ENCODE peak calls at places on chromosome 18, in nine cellular contexts. V is left ventricle myocardium inferior; T is kidney epithelial cell; K is stimulated activated naive CD4-positive, alpha-beta T cell; U is anterior cingulate cortex; Z is stomach; A is ovary; M is kidney tubule cell; L is stimulated activated CD4-positive, alpha-beta T cell treated with anti-CD3 and anti-CD28 coated beads, Interleukin-15, amount 100 ng/mL, for 1 hour. G is an unnamed sample.

GRCh38 chr18:51537487-51537886 is 340.0 kb upstream of the MEX3C start:
- DNase-seq in V (peak; percentile 21), T (no peak), K (no peak), U (peak; percentile 33), Z (no peak), A (no peak), M (peak; percentile 57), L (no peak), G (no peak)

GRCh38 chr18:23143059-23143831 is 8.0 kb downstream of the CABLES1 start:
- DNase-seq in V (no peak), T (peak; percentile 45), K (no peak), U (no peak), Z (no peak), A (no peak), M (peak; percentile 85), L (no peak), G (peak; percentile 59)

GRCh38 chr18:23042133-23042532 is 93.2 kb upstream of the CABLES1 start:
- DNase-seq in V (no peak), T (no peak), K (no peak), U (no peak), Z (no peak), A (no peak), M (no peak), L (no peak), G (no peak)

GRCh38 chr18:34659579-34660517 is 50.2 kb upstream of the DTNA start:
- DNase-seq in V (peak; percentile 73), T (peak; percentile 89), K (no peak), U (peak; percentile 58), Z (peak; percentile 77), A (peak; percentile 83), M (peak; percentile 94), L (no peak), G (peak; percentile 89)

GRCh38 chr18:58753976-58754375 is 82.7 kb downstream of the MALT1 start:
- DNase-seq in V (no peak), T (no peak), K (no peak), U (no peak), Z (no peak), A (no peak), M (no peak), L (no peak), G (no peak)

GRCh38 chr18:45588284-45588683 is 27.0 kb upstream of the SLC14A2 start:
- DNase-seq in V (no peak), T (no peak), K (no peak), U (no peak), Z (no peak), A (no peak), M (no peak), L (no peak), G (peak; percentile 50)

GRCh38 chr18:46632401-46633089 is 24.5 kb downstream of the LOXHD1 start:
- DNase-seq in V (no peak), T (peak; percentile 16), K (no peak), U (peak; percentile 47), Z (no peak), A (no peak), M (peak; percentile 91), L (no peak), G (no peak)

GRCh38 chr18:46723856-46724415 is 32.9 kb downstream of the ST8SIA5 start:
- DNase-seq in V (no peak), T (no peak), K (no peak), U (no peak), Z (no peak), A (no peak), M (no peak), L (no peak), G (no peak)

GRCh38 chr18:39647627-39648502 is 2082.3 kb upstream of the CELF4 start:
- DNase-seq in V (no peak), T (peak; percentile 37), K (no peak), U (no peak), Z (no peak), A (no peak), M (peak; percentile 50), L (no peak), G (no peak)

GRCh38 chr18:13611058-13611615 is 115.2 kb downstream of the FAM210A start:
- DNase-seq in V (peak; percentile 67), T (no peak), K (no peak), U (peak; percentile 79), Z (no peak), A (no peak), M (peak; percentile 30), L (no peak), G (peak; percentile 44)

GRCh38 chr18:63505566-63506335 is 29.0 kb downstream of the SERPINB5 start:
- DNase-seq in V (no peak), T (no peak), K (no peak), U (no peak), Z (no peak), A (no peak), M (peak; percentile 27), L (no peak), G (no peak)

GRCh38 chr18:59783138-59783537 is 85.9 kb upstream of the CCBE1 start:
- DNase-seq in V (no peak), T (peak; percentile 43), K (no peak), U (peak; percentile 12), Z (no peak), A (no peak), M (peak; percentile 87), L (no peak), G (no peak)

GRCh38 chr18:21004721-21005120 is 106.9 kb downstream of the ROCK1 start:
- DNase-seq in V (no peak), T (no peak), K (no peak), U (no peak), Z (no peak), A (no peak), M (peak; percentile 25), L (no peak), G (no peak)

GRCh38 chr18:74219056-74219455 is 70.7 kb downstream of the TIMM21 start:
- DNase-seq in V (no peak), T (no peak), K (no peak), U (no peak), Z (no peak), A (no peak), M (no peak), L (no peak), G (no peak)

GRCh38 chr18:24054130-24054529 is 39.6 kb downstream of the TTC39C start:
- DNase-seq in V (no peak), T (no peak), K (no peak), U (no peak), Z (no peak), A (no peak), M (no peak), L (no peak), G (no peak)

GRCh38 chr18:61820842-61821241 is 72.0 kb downstream of the RNF152 start:
- DNase-seq in V (no peak), T (no peak), K (no peak), U (no peak), Z (no peak), A (no peak), M (no peak), L (no peak), G (no peak)

GRCh38 chr18:2657788-2658458 is 2.4 kb downstream of the SMCHD1 start:
- DNase-seq in V (no peak), T (no peak), K (no peak), U (no peak), Z (no peak), A (no peak), M (peak; percentile 54), L (no peak), G (no peak)

GRCh38 chr18:68667121-68667520 is 47.8 kb downstream of the TMX3 start:
- DNase-seq in V (no peak), T (no peak), K (no peak), U (no peak), Z (no peak), A (no peak), M (no peak), L (no peak), G (no peak)

GRCh38 chr18:6755107-6755506 is 25.6 kb downstream of the ARHGAP28 start:
- DNase-seq in V (no peak), T (no peak), K (no peak), U (no peak), Z (no peak), A (no peak), M (peak; percentile 14), L (no peak), G (no peak)

GRCh38 chr18:36297419-36298112 is at the start of gene FHOD3:
- DNase-seq in V (peak; percentile 69), T (no peak), K (no peak), U (peak; percentile 53), Z (peak; percentile 54), A (peak; percentile 85), M (peak; percentile 85), L (no peak), G (peak; percentile 66)

GRCh38 chr18:79742076-79742475 is 55.7 kb upstream of the KCNG2 start:
- DNase-seq in V (no peak), T (no peak), K (no peak), U (no peak), Z (no peak), A (no peak), M (no peak), L (no peak), G (no peak)

GRCh38 chr18:64171576-64171975 is 22.7 kb upstream of the LINC00305 start:
- DNase-seq in V (no peak), T (no peak), K (no peak), U (no peak), Z (no peak), A (no peak), M (no peak), L (no peak), G (no peak)

GRCh38 chr18:56505971-56506370 is 132.4 kb downstream of the TXNL1 start:
- DNase-seq in V (no peak), T (no peak), K (no peak), U (no peak), Z (no peak), A (no peak), M (no peak), L (no peak), G (no peak)

GRCh38 chr18:22604390-22604985 is 186.8 kb upstream of the CTAGE1 start:
- DNase-seq in V (peak; percentile 49), T (peak; percentile 31), K (no peak), U (no peak), Z (peak; percentile 59), A (no peak), M (peak; percentile 37), L (no peak), G (peak; percentile 76)

GRCh38 chr18:74949611-74950010 is 259.3 kb downstream of the PTGR3 start:
- DNase-seq in V (no peak), T (no peak), K (no peak), U (no peak), Z (no peak), A (no peak), M (no peak), L (no peak), G (no peak)

GRCh38 chr18:9177047-9177446 is 40.5 kb downstream of the ANKRD12 start:
- DNase-seq in V (no peak), T (no peak), K (no peak), U (no peak), Z (no peak), A (no peak), M (no peak), L (no peak), G (no peak)

GRCh38 chr18:44568343-44568742 is 112.3 kb upstream of the SETBP1 start:
- DNase-seq in V (no peak), T (no peak), K (no peak), U (no peak), Z (no peak), A (no peak), M (no peak), L (no peak), G (no peak)

GRCh38 chr18:10009321-10010144 is 95.7 kb downstream of the VAPA start:
- DNase-seq in V (no peak), T (no peak), K (no peak), U (no peak), Z (no peak), A (no peak), M (no peak), L (no peak), G (peak; percentile 38)

GRCh38 chr18:36531636-36532035 is 234.1 kb downstream of the FHOD3 start:
- DNase-seq in V (no peak), T (no peak), K (no peak), U (no peak), Z (no peak), A (no peak), M (no peak), L (no peak), G (no peak)

GRCh38 chr18:13889661-13890060 is 25.7 kb downstream of the MC2R start:
- DNase-seq in V (no peak), T (peak; percentile 1), K (no peak), U (no peak), Z (no peak), A (no peak), M (peak; percentile 33), L (no peak), G (no peak)